ENCODE peak calls at places on chromosomes 3 and 15, in four cellular contexts. One of them, this sample, is unnamed.
A peak's percentile ranks its signal among the peaks of the same experiment; 100 is the strongest.

GRCh38 chr15:65792988-65793812 is 1.1 kb upstream of the DENND4A start:
- DNase-seq in heart left ventricle: no peak
- DNase-seq in cardiac muscle cell: no peak
- DNase-seq in CD8-positive, alpha-beta memory T cell: no peak
- DNase-seq in this sample: no peak

GRCh38 chr3:74067296-74067695 is 442.6 kb upstream of the PDZRN3 start:
- DNase-seq in heart left ventricle: peak; percentile 33
- DNase-seq in cardiac muscle cell: no peak
- DNase-seq in CD8-positive, alpha-beta memory T cell: no peak
- DNase-seq in this sample: peak; percentile 27

GRCh38 chr15:60798821-60799220 is 319.9 kb upstream of the ICE2 start:
- DNase-seq in heart left ventricle: no peak
- DNase-seq in cardiac muscle cell: peak; percentile 75
- DNase-seq in CD8-positive, alpha-beta memory T cell: no peak
- DNase-seq in this sample: no peak

GRCh38 chr3:4492240-4493007 is 724 bp upstream of the ITPR1 start:
- DNase-seq in heart left ventricle: peak; percentile 63
- DNase-seq in cardiac muscle cell: peak; percentile 83
- DNase-seq in CD8-positive, alpha-beta memory T cell: peak; percentile 40
- DNase-seq in this sample: peak; percentile 79

GRCh38 chr3:108159128-108159527 is 63.1 kb downstream of the IFT57 start:
- DNase-seq in heart left ventricle: no peak
- DNase-seq in cardiac muscle cell: peak; percentile 35
- DNase-seq in CD8-positive, alpha-beta memory T cell: no peak
- DNase-seq in this sample: no peak

GRCh38 chr3:37712918-37713819 is 148.5 kb upstream of the CTDSPL start:
- DNase-seq in heart left ventricle: no peak
- DNase-seq in cardiac muscle cell: peak; percentile 57
- DNase-seq in CD8-positive, alpha-beta memory T cell: no peak
- DNase-seq in this sample: no peak

GRCh38 chr3:153313307-153313945 is 151.4 kb downstream of the RAP2B start:
- DNase-seq in heart left ventricle: no peak
- DNase-seq in cardiac muscle cell: no peak
- DNase-seq in CD8-positive, alpha-beta memory T cell: no peak
- DNase-seq in this sample: no peak

GRCh38 chr3:197847866-197848401 is 56.9 kb downstream of the LRCH3 start:
- DNase-seq in heart left ventricle: no peak
- DNase-seq in cardiac muscle cell: no peak
- DNase-seq in CD8-positive, alpha-beta memory T cell: no peak
- DNase-seq in this sample: no peak

GRCh38 chr3:119639494-119640350 is 20.7 kb downstream of the POPDC2 start:
- DNase-seq in heart left ventricle: no peak
- DNase-seq in cardiac muscle cell: no peak
- DNase-seq in CD8-positive, alpha-beta memory T cell: no peak
- DNase-seq in this sample: no peak

DNA sequence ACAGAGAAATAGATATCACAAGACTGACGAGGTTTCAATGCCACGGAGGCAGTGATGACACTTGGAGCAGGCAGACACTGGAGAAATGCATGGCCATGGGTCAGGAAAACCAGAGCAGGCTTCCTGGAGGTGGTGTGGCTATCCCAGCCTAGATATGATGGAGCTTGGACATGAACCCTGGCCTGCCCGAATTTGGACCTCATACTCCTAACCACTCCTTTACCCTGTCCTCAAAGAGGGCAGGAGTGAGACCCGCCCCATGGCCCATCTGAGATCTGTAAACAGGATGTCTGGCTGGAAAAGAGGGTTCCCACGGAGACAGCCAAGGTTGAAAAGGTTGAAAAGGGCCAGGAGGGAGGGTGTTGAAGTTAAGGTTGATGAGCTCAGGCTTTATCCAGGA is 31.0 kb downstream of the CPN2 start:
- DNase-seq in heart left ventricle: no peak
- DNase-seq in cardiac muscle cell: no peak
- DNase-seq in CD8-positive, alpha-beta memory T cell: no peak
- DNase-seq in this sample: no peak
- H3K4me3 ChIP-seq in heart left ventricle: no peak overlapping the region
- H3K4me3 ChIP-seq in cardiac muscle cell: no peak overlapping the region
- H3K4me3 ChIP-seq in CD8-positive, alpha-beta memory T cell: no peak overlapping the region
- H3K4me3 ChIP-seq in this sample: no peak overlapping the region

DNA sequence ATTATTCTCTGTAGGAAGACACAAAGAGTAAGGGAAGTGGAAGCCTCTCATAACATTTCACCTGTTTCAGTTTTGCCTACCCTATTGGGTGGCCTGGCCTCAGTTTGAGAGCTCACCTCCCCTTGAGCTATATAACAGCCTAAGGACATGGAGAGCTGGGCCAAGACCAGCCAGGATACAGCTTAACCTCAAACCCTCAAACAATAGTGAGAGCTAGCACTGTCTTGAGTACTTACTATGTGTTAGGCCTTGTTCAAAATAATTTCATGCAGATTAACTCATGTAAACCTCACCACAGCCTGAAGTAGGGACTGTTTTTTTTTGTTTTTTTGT is 15.0 kb upstream of the TBL1XR1 start:
- DNase-seq in heart left ventricle: no peak
- DNase-seq in cardiac muscle cell: no peak
- DNase-seq in CD8-positive, alpha-beta memory T cell: no peak
- DNase-seq in this sample: no peak
- H3K27ac ChIP-seq in heart left ventricle: no peak overlapping the region
- H3K27ac ChIP-seq in cardiac muscle cell: no peak overlapping the region
- H3K27ac ChIP-seq in CD8-positive, alpha-beta memory T cell: no peak overlapping the region
- H3K27ac ChIP-seq in this sample: no peak overlapping the region

GRCh38 chr15:45167631-45168205 is 20.0 kb downstream of the SHF start:
- DNase-seq in heart left ventricle: no peak
- DNase-seq in cardiac muscle cell: no peak
- DNase-seq in CD8-positive, alpha-beta memory T cell: no peak
- DNase-seq in this sample: no peak

GRCh38 chr15:45169608-45170480 is 17.9 kb downstream of the SHF start:
- DNase-seq in heart left ventricle: no peak
- DNase-seq in cardiac muscle cell: no peak
- DNase-seq in CD8-positive, alpha-beta memory T cell: no peak
- DNase-seq in this sample: peak; percentile 47

GRCh38 chr15:45168751-45169551 is 18.8 kb downstream of the SHF start:
- DNase-seq in heart left ventricle: no peak
- DNase-seq in cardiac muscle cell: no peak
- DNase-seq in CD8-positive, alpha-beta memory T cell: no peak
- DNase-seq in this sample: no peak

GRCh38 chr15:45166792-45167630 is 20.8 kb downstream of the SHF start:
- DNase-seq in heart left ventricle: peak; percentile 91
- DNase-seq in cardiac muscle cell: peak; percentile 91
- DNase-seq in CD8-positive, alpha-beta memory T cell: peak; percentile 67
- DNase-seq in this sample: peak; percentile 95

GRCh38 chr15:45168286-45168685 is 19.5 kb downstream of the SHF start:
- DNase-seq in heart left ventricle: no peak
- DNase-seq in cardiac muscle cell: no peak
- DNase-seq in CD8-positive, alpha-beta memory T cell: no peak
- DNase-seq in this sample: no peak
- H3K4me3 ChIP-seq in heart left ventricle: no peak overlapping the region
- H3K4me3 ChIP-seq in cardiac muscle cell: no peak overlapping the region
- H3K4me3 ChIP-seq in CD8-positive, alpha-beta memory T cell: no peak overlapping the region
- H3K4me3 ChIP-seq in this sample: no peak overlapping the region

GRCh38 chr3:148600902-148601765 is 96.6 kb upstream of the AGTR1 start:
- DNase-seq in heart left ventricle: no peak
- DNase-seq in cardiac muscle cell: no peak
- DNase-seq in CD8-positive, alpha-beta memory T cell: no peak
- DNase-seq in this sample: no peak
- H3K27ac ChIP-seq in heart left ventricle: no peak overlapping the region
- H3K27ac ChIP-seq in cardiac muscle cell: no peak overlapping the region
- H3K27ac ChIP-seq in CD8-positive, alpha-beta memory T cell: no peak overlapping the region
- H3K27ac ChIP-seq in this sample: no peak overlapping the region

GRCh38 chr15:58285921-58286278 is 145.9 kb upstream of the LIPC start:
- DNase-seq in heart left ventricle: no peak
- DNase-seq in cardiac muscle cell: no peak
- DNase-seq in CD8-positive, alpha-beta memory T cell: no peak
- DNase-seq in this sample: no peak
- H3K4me3 ChIP-seq in heart left ventricle: no peak overlapping the region
- H3K4me3 ChIP-seq in cardiac muscle cell: no peak overlapping the region
- H3K4me3 ChIP-seq in CD8-positive, alpha-beta memory T cell: no peak overlapping the region
- H3K4me3 ChIP-seq in this sample: no peak overlapping the region

GRCh38 chr3:195008816-195009215 is 262.1 kb downstream of the XXYLT1 start:
- DNase-seq in heart left ventricle: no peak
- DNase-seq in cardiac muscle cell: no peak
- DNase-seq in CD8-positive, alpha-beta memory T cell: no peak
- DNase-seq in this sample: no peak
- H3K27ac ChIP-seq in heart left ventricle: no peak overlapping the region
- H3K27ac ChIP-seq in cardiac muscle cell: no peak overlapping the region
- H3K27ac ChIP-seq in CD8-positive, alpha-beta memory T cell: no peak overlapping the region
- H3K27ac ChIP-seq in this sample: no peak overlapping the region